ENCODE peak calls at places on chromosomes 12 and 14, in seven cellular contexts. A, G, B, K, N, H and M are unnamed samples. For H3K4me1, the result is how much of the 10 kb centered on the place peaks cover.

GRCh38 chr12:6278439-6279255 is 31.8 kb upstream of the PLEKHG6 start:
- DNase-seq in A (peak), G (peak), B (peak), K (peak), N (peak), H (peak), M (peak)

GRCh38 chr12:114689075-114689994 is 5.4 kb upstream of the TBX3 start:
- DNase-seq in A (no peak), G (no peak), B (no peak), K (no peak), N (no peak), H (no peak), M (no peak)

GRCh38 chr14:42671636-42672035 is 1065.0 kb downstream of the LRFN5 start:
- DNase-seq in A (no peak), G (no peak), B (no peak), K (no peak), N (no peak), H (no peak), M (no peak)

GRCh38 chr14:38616959-38617358 is 361.1 kb upstream of the CLEC14A start:
- DNase-seq in A (no peak), G (no peak), B (no peak), K (no peak), N (peak), H (peak), M (no peak)

GRCh38 chr12:93780115-93780641 is 103.0 kb downstream of the CRADD start:
- DNase-seq in A (no peak), G (no peak), B (no peak), K (no peak), N (peak), H (no peak), M (no peak)

GRCh38 chr12:90679674-90680073 is 275.3 kb downstream of the CCER1 start:
- DNase-seq in A (no peak), G (no peak), B (no peak), K (no peak), N (no peak), H (no peak), M (no peak)

GRCh38 chr14:30888480-30889243 is 14.3 kb downstream of the COCH start:
- DNase-seq in A (no peak), G (no peak), B (no peak), K (no peak), N (no peak), H (no peak), M (no peak)

GRCh38 chr12:125312471-125312870 is 247.2 kb downstream of the AACS start:
- DNase-seq in A (no peak), G (no peak), B (no peak), K (no peak), N (no peak), H (no peak), M (no peak)

GRCh38 chr12:851913-852312 is 97.6 kb downstream of the RAD52 start:
- DNase-seq in A (no peak), G (no peak), B (no peak), K (peak), N (peak), H (no peak), M (peak)

GRCh38 chr14:103067231-103067954 is 10.0 kb upstream of the CDC42BPB start:
- DNase-seq in A (peak), G (peak), B (peak), K (peak), N (peak), H (no peak), M (peak)

GRCh38 chr14:59360923-59361794 is 104.0 kb downstream of the GPR135 start:
- DNase-seq in A (peak), G (peak), B (peak), K (peak), N (peak), H (peak), M (peak)

GRCh38 chr12:113422030-113422900 is at the start of gene SDSL:
- DNase-seq in A (peak), G (peak), B (peak), K (peak), N (peak), H (peak), M (peak)

GRCh38 chr14:67653651-67654280 is 20.7 kb downstream of the VTI1B start:
- DNase-seq in A (no peak), G (no peak), B (no peak), K (no peak), N (peak), H (peak), M (peak)

GRCh38 chr14:76077340-76077739 is 74.4 kb upstream of the GPATCH2L start:
- DNase-seq in A (no peak), G (no peak), B (no peak), K (no peak), N (no peak), H (no peak), M (no peak)

GRCh38 chr14:69879175-69880047 is at the start of gene SMOC1:
- DNase-seq in A (peak), G (peak), B (no peak), K (peak), N (peak), H (peak), M (no peak)

GRCh38 chr12:99154264-99154982 is 493.1 kb upstream of the GARIN6 start:
- DNase-seq in A (no peak), G (no peak), B (no peak), K (peak), N (no peak), H (no peak), M (no peak)

GRCh38 chr14:96958057-96958456 is 160.9 kb downstream of the VRK1 start:
- DNase-seq in A (no peak), G (no peak), B (peak), K (no peak), N (no peak), H (no peak), M (no peak)

GRCh38 chr12:93186131-93186530 is 191.6 kb upstream of the NUDT4 start:
- DNase-seq in A (no peak), G (no peak), B (no peak), K (no peak), N (peak), H (no peak), M (peak)

GRCh38 chr12:104519190-104519857 is 62.6 kb downstream of the CHST11 start:
- DNase-seq in A (no peak), G (no peak), B (no peak), K (no peak), N (no peak), H (no peak), M (no peak)

GRCh38 chr12:6626654-6627283 is 9.0 kb downstream of the LPAR5 start:
- DNase-seq in A (no peak), G (no peak), B (no peak), K (no peak), N (no peak), H (no peak), M (no peak)

GRCh38 chr14:65258391-65258790 is 154.1 kb upstream of the FUT8 start:
- DNase-seq in A (no peak), G (no peak), B (no peak), K (peak), N (peak), H (no peak), M (peak)

GRCh38 chr14:105733081-105734065 is 207.0 kb downstream of the TMEM121 start:
- DNase-seq in A (no peak), G (peak), B (no peak), K (no peak), N (no peak), H (no peak), M (no peak)

GRCh38 chr14:28944605-28945004 is 178.0 kb downstream of the FOXG1 start:
- DNase-seq in A (no peak), G (no peak), B (no peak), K (no peak), N (no peak), H (no peak), M (no peak)

GRCh38 chr12:49666176-49666575 is 41.0 kb downstream of the FMNL3 start:
- DNase-seq in A (no peak), G (no peak), B (no peak), K (no peak), N (no peak), H (no peak), M (no peak)
- H3K4me1 ChIP-seq in A (under half), G (under half), B (half or more), K (under half), N (under half), H (under half), M (under half)

GRCh38 chr14:104682107-104682593 is 7.3 kb upstream of the INF2 start:
- DNase-seq in A (no peak), G (peak), B (no peak), K (no peak), N (no peak), H (peak), M (peak)
- H3K4me1 ChIP-seq in A (half or more), G (under half), B (half or more), K (under half), N (under half), H (under half), M (under half)

GRCh38 chr12:57479376-57480115 is at the start of gene ARHGAP9:
- DNase-seq in A (no peak), G (no peak), B (no peak), K (no peak), N (no peak), H (no peak), M (no peak)
- H3K4me1 ChIP-seq in A (under half), G (under half), B (under half), K (under half), N (under half), H (under half), M (under half)

DNA sequence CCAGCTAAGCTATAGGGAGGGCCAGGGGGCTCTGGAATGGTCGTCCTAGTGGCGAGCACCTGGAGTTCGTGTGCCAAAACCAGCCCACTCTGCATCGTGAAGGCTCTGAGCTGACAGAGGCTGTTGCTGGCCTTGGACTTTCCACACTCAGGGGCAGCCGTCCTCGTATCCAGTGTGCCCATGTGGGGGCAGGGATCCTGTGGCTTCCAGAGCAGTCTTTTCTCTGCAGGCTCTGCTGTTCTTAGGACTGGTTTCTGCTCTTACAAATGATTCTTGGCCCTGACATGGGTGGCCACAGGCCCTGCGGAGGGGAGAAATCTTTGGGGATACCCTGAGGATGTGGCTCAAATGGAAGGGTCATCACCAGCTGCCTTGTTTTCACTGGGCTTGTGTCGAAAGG is 177.4 kb upstream of the FKBP4 start:
- DNase-seq in A (no peak), G (no peak), B (no peak), K (no peak), N (no peak), H (no peak), M (no peak)
- H3K4me1 ChIP-seq in A (under half), G (under half), B (under half), K (under half), N (under half), H (under half), M (under half)

DNA sequence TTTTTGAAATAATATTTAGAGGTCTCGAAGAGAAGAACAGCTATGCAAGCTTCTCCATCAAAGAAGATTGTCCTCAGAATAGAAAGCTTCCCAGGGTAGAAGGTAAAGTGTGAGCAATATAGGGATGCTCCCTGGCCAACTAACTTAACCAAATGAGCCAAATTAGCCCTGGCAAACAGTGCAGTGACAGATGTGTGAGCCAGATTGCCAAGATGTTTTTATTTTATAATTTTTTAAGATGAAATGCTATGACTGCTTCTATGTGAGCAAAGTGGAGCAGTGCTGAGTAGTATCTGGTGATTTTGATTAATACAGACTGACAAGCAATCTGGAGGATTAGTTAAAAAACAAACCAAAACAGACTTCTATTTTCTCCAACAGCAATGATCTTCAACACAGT is 202.1 kb downstream of the NOVA1 start:
- DNase-seq in A (no peak), G (no peak), B (no peak), K (no peak), N (no peak), H (no peak), M (no peak)
- H3K4me1 ChIP-seq in A (under half), G (under half), B (under half), K (under half), N (under half), H (under half), M (under half)

GRCh38 chr12:12715459-12716150 is 1.6 kb upstream of the CDKN1B start:
- DNase-seq in A (no peak), G (no peak), B (no peak), K (peak), N (peak), H (no peak), M (no peak)

GRCh38 chr12:12717586-12718381 is 616 bp downstream of the CDKN1B start:
- DNase-seq in A (peak), G (peak), B (no peak), K (peak), N (peak), H (peak), M (peak)

GRCh38 chr12:12718382-12718761 is 1.2 kb downstream of the CDKN1B start:
- DNase-seq in A (peak), G (no peak), B (no peak), K (peak), N (peak), H (no peak), M (peak)

GRCh38 chr12:12716151-12716844 is 870 bp upstream of the CDKN1B start:
- DNase-seq in A (peak), G (no peak), B (no peak), K (peak), N (peak), H (no peak), M (peak)

DNA sequence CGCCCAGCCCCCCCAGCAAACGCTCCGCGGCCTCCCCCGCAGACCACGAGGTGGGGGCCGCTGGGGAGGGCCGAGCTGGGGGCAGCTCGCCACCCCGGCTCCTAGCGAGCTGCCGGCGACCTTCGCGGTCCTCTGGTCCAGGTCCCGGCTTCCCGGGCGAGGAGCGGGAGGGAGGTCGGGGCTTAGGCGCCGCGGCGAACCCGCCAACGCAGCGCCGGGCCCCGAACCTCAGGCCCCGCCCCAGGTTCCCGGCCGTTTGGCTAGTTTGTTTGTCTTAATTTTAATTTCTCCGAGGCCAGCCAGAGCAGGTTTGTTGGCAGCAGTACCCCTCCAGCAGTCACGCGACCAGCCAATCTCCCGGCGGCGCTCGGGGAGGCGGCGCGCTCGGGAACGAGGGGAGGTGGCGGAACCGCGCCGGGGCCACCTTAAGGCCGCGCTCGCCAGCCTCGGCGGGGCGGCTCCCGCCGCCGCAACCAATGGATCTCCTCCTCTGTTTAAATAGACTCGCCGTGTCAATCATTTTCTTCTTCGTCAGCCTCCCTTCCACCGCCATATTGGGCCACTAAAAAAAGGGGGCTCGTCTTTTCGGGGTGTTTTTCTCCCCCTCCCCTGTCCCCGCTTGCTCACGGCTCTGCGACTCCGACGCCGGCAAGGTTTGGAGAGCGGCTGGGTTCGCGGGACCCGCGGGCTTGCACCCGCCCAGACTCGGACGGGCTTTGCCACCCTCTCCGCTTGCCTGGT is at the start of gene CDKN1B:
- DNase-seq in A (peak), G (peak), B (peak), K (peak), N (peak), H (peak), M (peak)
- H3K4me1 ChIP-seq in A (under half), G (under half), B (half or more), K (under half), N (under half), H (under half), M (under half)